ENCODE peak calls at places on chromosomes 7 and 10, in six cellular contexts. T, H, I, U, R and N are unnamed samples.

GRCh38 chr10:71634531-71635164 is 84.9 kb downstream of the C10orf105 start:
- DNase-seq in T (no peak), H (no peak), I (no peak), U (no peak), R (no peak), N (no peak)

GRCh38 chr10:75431180-75432111 is at the start of gene LRMDA:
- DNase-seq in T (no peak), H (peak), I (no peak), U (peak), R (no peak), N (peak)

GRCh38 chr10:113712755-113713154 is 33.0 kb downstream of the CASP7 start:
- DNase-seq in T (no peak), H (no peak), I (no peak), U (no peak), R (no peak), N (no peak)

GRCh38 chr7:44267719-44268413 is 57.5 kb downstream of the CAMK2B start:
- DNase-seq in T (no peak), H (no peak), I (no peak), U (no peak), R (no peak), N (no peak)

GRCh38 chr10:73991846-73992245 is 6.1 kb upstream of the VCL start:
- DNase-seq in T (no peak), H (no peak), I (no peak), U (peak), R (no peak), N (peak)

GRCh38 chr10:86372785-86373239 is 6.2 kb upstream of the GRID1 start:
- DNase-seq in T (no peak), H (no peak), I (no peak), U (peak), R (no peak), N (no peak)

GRCh38 chr7:49255061-49255460 is 330.7 kb downstream of the CDC14C start:
- DNase-seq in T (peak), H (peak), I (no peak), U (no peak), R (no peak), N (no peak)

GRCh38 chr10:12073526-12073925 is 4.8 kb downstream of the DHTKD1 start:
- DNase-seq in T (no peak), H (peak), I (no peak), U (no peak), R (no peak), N (no peak)

GRCh38 chr7:74101061-74101681 is 17.6 kb downstream of the LIMK1 start:
- DNase-seq in T (no peak), H (peak), I (no peak), U (no peak), R (peak), N (no peak)

GRCh38 chr10:50554995-50555568 is 68.7 kb downstream of the SGMS1 start:
- DNase-seq in T (peak), H (peak), I (no peak), U (no peak), R (no peak), N (no peak)

GRCh38 chr7:7536396-7537019 is 835 bp upstream of the COL28A1 start:
- DNase-seq in T (no peak), H (no peak), I (no peak), U (no peak), R (no peak), N (no peak)

GRCh38 chr10:63976538-63976937 is 455.3 kb downstream of the REEP3 start:
- DNase-seq in T (no peak), H (peak), I (peak), U (no peak), R (no peak), N (peak)

GRCh38 chr7:144454256-144455039 is 51.0 kb upstream of the NOBOX start:
- DNase-seq in T (peak), H (no peak), I (no peak), U (no peak), R (no peak), N (no peak)

GRCh38 chr10:15824498-15824897 is 35.8 kb downstream of the MINDY3 start:
- DNase-seq in T (peak), H (peak), I (no peak), U (no peak), R (no peak), N (peak)

GRCh38 chr7:131637846-131638245 is 81.4 kb upstream of the PODXL start:
- DNase-seq in T (no peak), H (no peak), I (no peak), U (no peak), R (no peak), N (no peak)

GRCh38 chr7:16669581-16669980 is 23.6 kb downstream of the BZW2 start:
- DNase-seq in T (peak), H (peak), I (no peak), U (no peak), R (no peak), N (no peak)

GRCh38 chr10:131206136-131206995 is 105.2 kb downstream of the TCERG1L start:
- DNase-seq in T (no peak), H (no peak), I (no peak), U (peak), R (no peak), N (no peak)

GRCh38 chr10:43208147-43209063 is 58.5 kb downstream of the RASGEF1A start:
- DNase-seq in T (no peak), H (no peak), I (no peak), U (peak), R (no peak), N (no peak)

GRCh38 chr10:118569241-118569881 is 26.1 kb downstream of the PRLHR start:
- DNase-seq in T (peak), H (peak), I (no peak), U (no peak), R (no peak), N (no peak)

GRCh38 chr7:114916261-114916892 is 5.5 kb upstream of the MDFIC start:
- DNase-seq in T (no peak), H (no peak), I (no peak), U (no peak), R (no peak), N (no peak)

GRCh38 chr10:48762104-48763042 is 77.7 kb downstream of the WDFY4 start:
- DNase-seq in T (no peak), H (peak), I (no peak), U (no peak), R (no peak), N (no peak)

GRCh38 chr7:128033246-128033645 is 2.0 kb upstream of the LRRC4 start:
- DNase-seq in T (no peak), H (no peak), I (no peak), U (no peak), R (no peak), N (no peak)

GRCh38 chr10:33252794-33253203 is 81.7 kb downstream of the NRP1 start:
- DNase-seq in T (peak), H (peak), I (no peak), U (no peak), R (no peak), N (no peak)

GRCh38 chr10:119595715-119596515 is 849 bp downstream of the TIAL1 start:
- DNase-seq in T (peak), H (peak), I (peak), U (peak), R (no peak), N (peak)

GRCh38 chr10:107056160-107056559 is 108.3 kb downstream of the SORCS1 start:
- DNase-seq in T (no peak), H (no peak), I (no peak), U (no peak), R (no peak), N (no peak)

GRCh38 chr7:157739056-157739455 is 402.3 kb downstream of the DNAJB6 start:
- DNase-seq in T (no peak), H (no peak), I (no peak), U (no peak), R (no peak), N (no peak)

GRCh38 chr7:44094365-44094764 is 9.8 kb upstream of the AEBP1 start:
- DNase-seq in T (no peak), H (no peak), I (no peak), U (no peak), R (no peak), N (no peak)

GRCh38 chr10:30736685-30737232 is 107.2 kb upstream of the LYZL2 start:
- DNase-seq in T (peak), H (peak), I (no peak), U (no peak), R (peak), N (peak)

GRCh38 chr7:41046221-41046761 is 656.6 kb downstream of the INHBA start:
- DNase-seq in T (peak), H (no peak), I (no peak), U (no peak), R (peak), N (peak)

GRCh38 chr7:102196028-102196427 is 90.6 kb upstream of the SH2B2 start:
- DNase-seq in T (no peak), H (no peak), I (no peak), U (no peak), R (no peak), N (no peak)

GRCh38 chr10:98846787-98847186 is 388.9 kb downstream of the HPSE2 start:
- DNase-seq in T (no peak), H (no peak), I (no peak), U (no peak), R (no peak), N (no peak)

GRCh38 chr10:48459270-48460147 is 145.4 kb downstream of the ARHGAP22 start:
- DNase-seq in T (no peak), H (no peak), I (no peak), U (peak), R (no peak), N (no peak)

GRCh38 chr10:62414359-62414758 is 40.2 kb downstream of the ZNF365 start:
- DNase-seq in T (no peak), H (no peak), I (no peak), U (no peak), R (no peak), N (no peak)
- TF ChIP-seq CTCF in T (no peak), H (peak), I (peak), U (no peak), R (no peak), N (no peak)

GRCh38 chr7:4226166-4226857 is 455.8 kb upstream of the FOXK1 start:
- DNase-seq in T (no peak), H (no peak), I (no peak), U (no peak), R (no peak), N (peak)
- TF ChIP-seq CTCF in T (no peak), H (no peak), I (peak), U (no peak), R (no peak), N (peak)

GRCh38 chr7:76318488-76319353 is 16.2 kb downstream of the HSPB1 start:
- DNase-seq in T (peak), H (peak), I (peak), U (no peak), R (peak), N (peak)
- TF ChIP-seq CTCF in T (peak), H (peak), I (peak), U (peak), R (peak), N (peak)

GRCh38 chr7:57305192-57305748 is 144.7 kb upstream of the ZNF716 start:
- DNase-seq in T (no peak), H (no peak), I (no peak), U (peak), R (no peak), N (peak)

DNA sequence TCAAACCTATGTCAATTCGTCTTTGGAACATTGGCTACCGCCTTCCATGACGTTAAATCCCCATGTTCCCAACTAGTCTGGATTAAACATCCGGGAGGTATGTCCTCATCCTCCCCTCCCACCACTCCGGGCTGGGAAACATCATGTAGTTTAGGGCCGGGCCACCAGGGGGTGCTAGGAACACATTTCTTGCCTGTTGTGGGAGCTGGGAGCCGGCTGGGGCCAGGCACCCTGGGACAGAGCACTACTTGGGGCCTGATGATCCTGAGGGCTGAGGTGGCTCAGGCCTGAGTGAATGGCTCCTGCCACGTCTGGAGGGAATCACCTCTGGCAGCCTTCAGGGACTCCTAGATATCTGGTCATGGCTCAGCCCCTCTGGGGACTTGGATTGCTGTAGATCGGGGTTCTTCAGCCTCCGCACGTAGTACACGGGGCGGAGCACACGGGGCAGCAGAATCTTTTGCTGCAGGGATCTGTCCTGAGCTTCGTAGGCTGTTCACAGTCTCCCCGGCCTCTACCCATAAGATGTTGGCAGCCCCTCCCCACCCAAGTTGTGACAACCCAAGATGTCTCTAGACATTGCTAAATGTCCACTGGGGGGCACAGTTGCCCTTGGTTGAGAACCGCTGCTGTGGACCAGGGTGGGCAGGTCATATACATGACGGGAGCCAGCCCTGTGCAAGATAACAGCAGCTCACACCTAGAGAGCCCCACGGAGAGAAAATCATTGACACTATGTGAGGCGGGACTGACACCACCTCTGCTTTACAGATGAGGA is 141.2 kb upstream of the ZNF716 start:
- DNase-seq in T (no peak), H (no peak), I (no peak), U (no peak), R (no peak), N (peak)
- TF ChIP-seq CTCF in T (peak), H (no peak), I (no peak), U (no peak), R (peak), N (peak)

DNA sequence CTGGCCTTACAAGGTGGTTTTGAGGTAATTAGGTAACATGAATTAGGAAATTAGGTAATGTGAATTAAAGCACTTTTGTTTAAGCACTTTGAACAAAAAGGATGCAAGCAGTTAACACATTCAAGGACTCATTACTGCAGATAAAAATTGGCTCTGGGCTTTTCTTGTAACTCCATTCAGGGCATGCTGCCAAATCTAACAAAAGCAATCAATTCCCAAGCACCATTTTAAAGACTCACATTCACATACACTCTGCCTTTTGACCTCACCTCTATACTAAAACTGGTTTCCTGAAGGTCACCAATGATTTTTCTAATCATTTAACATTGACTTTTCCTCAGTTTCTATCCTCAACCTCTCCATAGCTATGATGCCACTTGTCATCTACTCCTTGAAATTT is 251.2 kb upstream of the RHOBTB1 start:
- DNase-seq in T (no peak), H (no peak), I (no peak), U (no peak), R (no peak), N (no peak)
- TF ChIP-seq CTCF in T (no peak), H (no peak), I (no peak), U (no peak), R (no peak), N (no peak)

GRCh38 chr7:118286131-118286530 is 61.6 kb downstream of the ANKRD7 start:
- DNase-seq in T (no peak), H (no peak), I (no peak), U (no peak), R (no peak), N (peak)
- TF ChIP-seq CTCF in T (no peak), H (no peak), I (no peak), U (no peak), R (no peak), N (no peak)